ENCODE peak calls at places on chromosomes 3 and 15, in five cellular contexts. One of them, this sample, is unnamed.

GRCh38 chr3:4271834-4272233 is 31.3 kb upstream of the SETMAR start:
- DNase-seq in astrocyte of the hippocampus: peak
- DNase-seq in germinal center: peak
- DNase-seq in activated CD8-positive, alpha-beta memory T cell treated with anti-CD3 and anti-CD28 coated beads for 48 hours: no peak
- DNase-seq in EL: peak
- DNase-seq in this sample: no peak

GRCh38 chr3:13715167-13715954 is 164.5 kb downstream of the WNT7A start:
- DNase-seq in astrocyte of the hippocampus: no peak
- DNase-seq in germinal center: no peak
- DNase-seq in activated CD8-positive, alpha-beta memory T cell treated with anti-CD3 and anti-CD28 coated beads for 48 hours: no peak
- DNase-seq in EL: no peak
- DNase-seq in this sample: no peak

GRCh38 chr3:180306691-180307090 is 270.0 kb upstream of the PEX5L start:
- DNase-seq in astrocyte of the hippocampus: no peak
- DNase-seq in germinal center: no peak
- DNase-seq in activated CD8-positive, alpha-beta memory T cell treated with anti-CD3 and anti-CD28 coated beads for 48 hours: no peak
- DNase-seq in EL: peak
- DNase-seq in this sample: no peak

GRCh38 chr3:112464264-112464663 is 35.0 kb downstream of the BTLA start:
- DNase-seq in astrocyte of the hippocampus: no peak
- DNase-seq in germinal center: peak
- DNase-seq in activated CD8-positive, alpha-beta memory T cell treated with anti-CD3 and anti-CD28 coated beads for 48 hours: no peak
- DNase-seq in EL: no peak
- DNase-seq in this sample: no peak

GRCh38 chr15:79769081-79769481 is 127.7 kb downstream of the MTHFS start:
- DNase-seq in astrocyte of the hippocampus: no peak
- DNase-seq in germinal center: peak
- DNase-seq in activated CD8-positive, alpha-beta memory T cell treated with anti-CD3 and anti-CD28 coated beads for 48 hours: no peak
- DNase-seq in EL: peak
- DNase-seq in this sample: no peak

GRCh38 chr15:82545478-82545877 is 5.2 kb upstream of the RPS17 start:
- DNase-seq in astrocyte of the hippocampus: no peak
- DNase-seq in germinal center: no peak
- DNase-seq in activated CD8-positive, alpha-beta memory T cell treated with anti-CD3 and anti-CD28 coated beads for 48 hours: no peak
- DNase-seq in EL: no peak
- DNase-seq in this sample: no peak

GRCh38 chr15:88300861-88301260 is 44.3 kb upstream of the NTRK3 start:
- DNase-seq in astrocyte of the hippocampus: peak
- DNase-seq in germinal center: no peak
- DNase-seq in activated CD8-positive, alpha-beta memory T cell treated with anti-CD3 and anti-CD28 coated beads for 48 hours: no peak
- DNase-seq in EL: no peak
- DNase-seq in this sample: no peak

GRCh38 chr3:134079111-134079531 is 49.4 kb upstream of the SLCO2A1 start:
- DNase-seq in astrocyte of the hippocampus: no peak
- DNase-seq in germinal center: no peak
- DNase-seq in activated CD8-positive, alpha-beta memory T cell treated with anti-CD3 and anti-CD28 coated beads for 48 hours: no peak
- DNase-seq in EL: peak
- DNase-seq in this sample: no peak

GRCh38 chr15:76056931-76057330 is 2.9 kb upstream of the TMEM266 start:
- DNase-seq in astrocyte of the hippocampus: no peak
- DNase-seq in germinal center: peak
- DNase-seq in activated CD8-positive, alpha-beta memory T cell treated with anti-CD3 and anti-CD28 coated beads for 48 hours: no peak
- DNase-seq in EL: no peak
- DNase-seq in this sample: no peak

GRCh38 chr15:69002783-69003182 is 11.7 kb upstream of the NOX5 start:
- DNase-seq in astrocyte of the hippocampus: no peak
- DNase-seq in germinal center: no peak
- DNase-seq in activated CD8-positive, alpha-beta memory T cell treated with anti-CD3 and anti-CD28 coated beads for 48 hours: no peak
- DNase-seq in EL: no peak
- DNase-seq in this sample: no peak

GRCh38 chr3:9396301-9396631 is 1.1 kb upstream of the SETD5 start:
- DNase-seq in astrocyte of the hippocampus: peak
- DNase-seq in germinal center: no peak
- DNase-seq in activated CD8-positive, alpha-beta memory T cell treated with anti-CD3 and anti-CD28 coated beads for 48 hours: no peak
- DNase-seq in EL: peak
- DNase-seq in this sample: no peak

GRCh38 chr15:101000271-101000681 is 81.1 kb downstream of the LRRK1 start:
- DNase-seq in astrocyte of the hippocampus: peak
- DNase-seq in germinal center: no peak
- DNase-seq in activated CD8-positive, alpha-beta memory T cell treated with anti-CD3 and anti-CD28 coated beads for 48 hours: no peak
- DNase-seq in EL: peak
- DNase-seq in this sample: no peak

GRCh38 chr3:128845119-128845518 is 34.3 kb upstream of the ACAD9 start:
- DNase-seq in astrocyte of the hippocampus: no peak
- DNase-seq in germinal center: no peak
- DNase-seq in activated CD8-positive, alpha-beta memory T cell treated with anti-CD3 and anti-CD28 coated beads for 48 hours: no peak
- DNase-seq in EL: no peak
- DNase-seq in this sample: no peak

GRCh38 chr3:39519554-39519953 is 52.1 kb downstream of the MOBP start:
- DNase-seq in astrocyte of the hippocampus: no peak
- DNase-seq in germinal center: no peak
- DNase-seq in activated CD8-positive, alpha-beta memory T cell treated with anti-CD3 and anti-CD28 coated beads for 48 hours: no peak
- DNase-seq in EL: no peak
- DNase-seq in this sample: no peak

GRCh38 chr3:158727499-158728377 is 4.5 kb downstream of the RARRES1 start:
- DNase-seq in astrocyte of the hippocampus: peak
- DNase-seq in germinal center: peak
- DNase-seq in activated CD8-positive, alpha-beta memory T cell treated with anti-CD3 and anti-CD28 coated beads for 48 hours: no peak
- DNase-seq in EL: peak
- DNase-seq in this sample: no peak

GRCh38 chr3:47420511-47421484 is 40.0 kb downstream of the PTPN23 start:
- DNase-seq in astrocyte of the hippocampus: peak
- DNase-seq in germinal center: peak
- DNase-seq in activated CD8-positive, alpha-beta memory T cell treated with anti-CD3 and anti-CD28 coated beads for 48 hours: peak
- DNase-seq in EL: peak
- DNase-seq in this sample: peak

GRCh38 chr3:6180171-6180570 is 680.7 kb upstream of the GRM7 start:
- DNase-seq in astrocyte of the hippocampus: peak
- DNase-seq in germinal center: no peak
- DNase-seq in activated CD8-positive, alpha-beta memory T cell treated with anti-CD3 and anti-CD28 coated beads for 48 hours: no peak
- DNase-seq in EL: no peak
- DNase-seq in this sample: no peak

GRCh38 chr15:47409601-47410000 is 307.7 kb upstream of the SEMA6D start:
- DNase-seq in astrocyte of the hippocampus: no peak
- DNase-seq in germinal center: no peak
- DNase-seq in activated CD8-positive, alpha-beta memory T cell treated with anti-CD3 and anti-CD28 coated beads for 48 hours: no peak
- DNase-seq in EL: peak
- DNase-seq in this sample: no peak

GRCh38 chr3:150742679-150743078 is 20.3 kb downstream of the SIAH2 start:
- DNase-seq in astrocyte of the hippocampus: no peak
- DNase-seq in germinal center: no peak
- DNase-seq in activated CD8-positive, alpha-beta memory T cell treated with anti-CD3 and anti-CD28 coated beads for 48 hours: no peak
- DNase-seq in EL: no peak
- DNase-seq in this sample: no peak

GRCh38 chr15:70703483-70703882 is 59.9 kb downstream of the UACA start:
- DNase-seq in astrocyte of the hippocampus: peak
- DNase-seq in germinal center: no peak
- DNase-seq in activated CD8-positive, alpha-beta memory T cell treated with anti-CD3 and anti-CD28 coated beads for 48 hours: no peak
- DNase-seq in EL: peak
- DNase-seq in this sample: no peak

GRCh38 chr3:184822654-184823053 is 10.7 kb downstream of the VPS8 start:
- DNase-seq in astrocyte of the hippocampus: no peak
- DNase-seq in germinal center: no peak
- DNase-seq in activated CD8-positive, alpha-beta memory T cell treated with anti-CD3 and anti-CD28 coated beads for 48 hours: no peak
- DNase-seq in EL: no peak
- DNase-seq in this sample: no peak

GRCh38 chr3:171585029-171585428 is 124.8 kb upstream of the TNIK start:
- DNase-seq in astrocyte of the hippocampus: peak
- DNase-seq in germinal center: no peak
- DNase-seq in activated CD8-positive, alpha-beta memory T cell treated with anti-CD3 and anti-CD28 coated beads for 48 hours: no peak
- DNase-seq in EL: peak
- DNase-seq in this sample: no peak

GRCh38 chr3:107307205-107307604 is 70.0 kb upstream of the CCDC54 start:
- DNase-seq in astrocyte of the hippocampus: no peak
- DNase-seq in germinal center: no peak
- DNase-seq in activated CD8-positive, alpha-beta memory T cell treated with anti-CD3 and anti-CD28 coated beads for 48 hours: no peak
- DNase-seq in EL: no peak
- DNase-seq in this sample: no peak

GRCh38 chr3:28556195-28556594 is 207.6 kb upstream of the AZI2 start:
- DNase-seq in astrocyte of the hippocampus: no peak
- DNase-seq in germinal center: no peak
- DNase-seq in activated CD8-positive, alpha-beta memory T cell treated with anti-CD3 and anti-CD28 coated beads for 48 hours: no peak
- DNase-seq in EL: no peak
- DNase-seq in this sample: no peak

GRCh38 chr15:51483985-51484384 is 138.6 kb downstream of the DMXL2 start:
- DNase-seq in astrocyte of the hippocampus: no peak
- DNase-seq in germinal center: no peak
- DNase-seq in activated CD8-positive, alpha-beta memory T cell treated with anti-CD3 and anti-CD28 coated beads for 48 hours: no peak
- DNase-seq in EL: no peak
- DNase-seq in this sample: no peak

GRCh38 chr15:42286445-42287029 is 13.3 kb upstream of the TMEM87A start:
- DNase-seq in astrocyte of the hippocampus: no peak
- DNase-seq in germinal center: no peak
- DNase-seq in activated CD8-positive, alpha-beta memory T cell treated with anti-CD3 and anti-CD28 coated beads for 48 hours: no peak
- DNase-seq in EL: no peak
- DNase-seq in this sample: no peak

GRCh38 chr15:23073890-23074631 is 34.7 kb upstream of the TUBGCP5 start:
- DNase-seq in astrocyte of the hippocampus: peak
- DNase-seq in germinal center: no peak
- DNase-seq in activated CD8-positive, alpha-beta memory T cell treated with anti-CD3 and anti-CD28 coated beads for 48 hours: no peak
- DNase-seq in EL: no peak
- DNase-seq in this sample: no peak

GRCh38 chr15:31216210-31216911 is 110.3 kb upstream of the KLF13 start:
- DNase-seq in astrocyte of the hippocampus: peak
- DNase-seq in germinal center: peak
- DNase-seq in activated CD8-positive, alpha-beta memory T cell treated with anti-CD3 and anti-CD28 coated beads for 48 hours: no peak
- DNase-seq in EL: peak
- DNase-seq in this sample: no peak

GRCh38 chr3:189334064-189334920 is 162.5 kb downstream of the TPRG1 start:
- DNase-seq in astrocyte of the hippocampus: peak
- DNase-seq in germinal center: no peak
- DNase-seq in activated CD8-positive, alpha-beta memory T cell treated with anti-CD3 and anti-CD28 coated beads for 48 hours: no peak
- DNase-seq in EL: no peak
- DNase-seq in this sample: no peak

GRCh38 chr15:95734422-95735316 is 595.8 kb upstream of the NR2F2 start:
- DNase-seq in astrocyte of the hippocampus: peak
- DNase-seq in germinal center: no peak
- DNase-seq in activated CD8-positive, alpha-beta memory T cell treated with anti-CD3 and anti-CD28 coated beads for 48 hours: no peak
- DNase-seq in EL: no peak
- DNase-seq in this sample: no peak

GRCh38 chr3:111338059-111338698 is 203.8 kb upstream of the CD96 start:
- DNase-seq in astrocyte of the hippocampus: peak
- DNase-seq in germinal center: peak
- DNase-seq in activated CD8-positive, alpha-beta memory T cell treated with anti-CD3 and anti-CD28 coated beads for 48 hours: no peak
- DNase-seq in EL: peak
- DNase-seq in this sample: no peak

GRCh38 chr3:48687220-48687678 is 1.5 kb upstream of the NCKIPSD start:
- DNase-seq in astrocyte of the hippocampus: no peak
- DNase-seq in germinal center: no peak
- DNase-seq in activated CD8-positive, alpha-beta memory T cell treated with anti-CD3 and anti-CD28 coated beads for 48 hours: no peak
- DNase-seq in EL: no peak
- DNase-seq in this sample: no peak

This sample was measured in activated CD4-positive, alpha-beta T cell treated with anti-CD3 and anti-CD28 coated beads, Interleukin-2, amount 50 U/mL, for 24 hours.